ENCODE peak calls at places on chromosomes 7 and 10, in six cellular contexts. One of them, this sample, is unnamed.

GRCh38 chr10:31678573-31679122 is 250.0 kb downstream of the ARHGAP12 start:
- DNase-seq in A172: no peak
- DNase-seq in upper lobe of right lung: no peak
- DNase-seq in GM04504: peak
- DNase-seq in activated CD4-positive, alpha-beta T cell treated with anti-CD3 and anti-CD28 coated beads, Interleukin-2, amount 50 U/mL, for 48 hours: no peak
- DNase-seq in fibroblast of lung: peak
- DNase-seq in this sample: no peak

GRCh38 chr7:143259765-143260164 is 3.5 kb upstream of the GSTK1 start:
- DNase-seq in A172: no peak
- DNase-seq in upper lobe of right lung: no peak
- DNase-seq in GM04504: no peak
- DNase-seq in activated CD4-positive, alpha-beta T cell treated with anti-CD3 and anti-CD28 coated beads, Interleukin-2, amount 50 U/mL, for 48 hours: no peak
- DNase-seq in fibroblast of lung: no peak
- DNase-seq in this sample: no peak

GRCh38 chr7:132394283-132395003 is 181.8 kb downstream of the PLXNA4 start:
- DNase-seq in A172: no peak
- DNase-seq in upper lobe of right lung: no peak
- DNase-seq in GM04504: no peak
- DNase-seq in activated CD4-positive, alpha-beta T cell treated with anti-CD3 and anti-CD28 coated beads, Interleukin-2, amount 50 U/mL, for 48 hours: no peak
- DNase-seq in fibroblast of lung: no peak
- DNase-seq in this sample: peak

GRCh38 chr10:3812141-3812540 is 27.1 kb upstream of the KLF6 start:
- DNase-seq in A172: no peak
- DNase-seq in upper lobe of right lung: no peak
- DNase-seq in GM04504: no peak
- DNase-seq in activated CD4-positive, alpha-beta T cell treated with anti-CD3 and anti-CD28 coated beads, Interleukin-2, amount 50 U/mL, for 48 hours: no peak
- DNase-seq in fibroblast of lung: no peak
- DNase-seq in this sample: peak

GRCh38 chr10:23200997-23201652 is 9.0 kb downstream of the PTF1A start:
- DNase-seq in A172: no peak
- DNase-seq in upper lobe of right lung: no peak
- DNase-seq in GM04504: no peak
- DNase-seq in activated CD4-positive, alpha-beta T cell treated with anti-CD3 and anti-CD28 coated beads, Interleukin-2, amount 50 U/mL, for 48 hours: no peak
- DNase-seq in fibroblast of lung: no peak
- DNase-seq in this sample: no peak

GRCh38 chr7:14973712-14974428 is 71.3 kb upstream of the DGKB start:
- DNase-seq in A172: peak
- DNase-seq in upper lobe of right lung: no peak
- DNase-seq in GM04504: no peak
- DNase-seq in activated CD4-positive, alpha-beta T cell treated with anti-CD3 and anti-CD28 coated beads, Interleukin-2, amount 50 U/mL, for 48 hours: no peak
- DNase-seq in fibroblast of lung: peak
- DNase-seq in this sample: no peak

GRCh38 chr7:151440799-151441443 is 980 bp upstream of the CRYGN start:
- DNase-seq in A172: no peak
- DNase-seq in upper lobe of right lung: peak
- DNase-seq in GM04504: no peak
- DNase-seq in activated CD4-positive, alpha-beta T cell treated with anti-CD3 and anti-CD28 coated beads, Interleukin-2, amount 50 U/mL, for 48 hours: no peak
- DNase-seq in fibroblast of lung: no peak
- DNase-seq in this sample: no peak

GRCh38 chr7:142438235-142438922 is 180.5 kb upstream of the PRSS58 start:
- DNase-seq in A172: peak
- DNase-seq in upper lobe of right lung: no peak
- DNase-seq in GM04504: no peak
- DNase-seq in activated CD4-positive, alpha-beta T cell treated with anti-CD3 and anti-CD28 coated beads, Interleukin-2, amount 50 U/mL, for 48 hours: no peak
- DNase-seq in fibroblast of lung: peak
- DNase-seq in this sample: peak

GRCh38 chr10:35781643-35782035 is 139.5 kb upstream of the FZD8 start:
- DNase-seq in A172: no peak
- DNase-seq in upper lobe of right lung: no peak
- DNase-seq in GM04504: no peak
- DNase-seq in activated CD4-positive, alpha-beta T cell treated with anti-CD3 and anti-CD28 coated beads, Interleukin-2, amount 50 U/mL, for 48 hours: no peak
- DNase-seq in fibroblast of lung: no peak
- DNase-seq in this sample: peak

GRCh38 chr10:21372651-21373410 is 152.7 kb downstream of the SKIDA1 start:
- DNase-seq in A172: peak
- DNase-seq in upper lobe of right lung: no peak
- DNase-seq in GM04504: peak
- DNase-seq in activated CD4-positive, alpha-beta T cell treated with anti-CD3 and anti-CD28 coated beads, Interleukin-2, amount 50 U/mL, for 48 hours: peak
- DNase-seq in fibroblast of lung: peak
- DNase-seq in this sample: peak

GRCh38 chr7:132002343-132002968 is 446.0 kb upstream of the PODXL start:
- DNase-seq in A172: no peak
- DNase-seq in upper lobe of right lung: no peak
- DNase-seq in GM04504: no peak
- DNase-seq in activated CD4-positive, alpha-beta T cell treated with anti-CD3 and anti-CD28 coated beads, Interleukin-2, amount 50 U/mL, for 48 hours: no peak
- DNase-seq in fibroblast of lung: no peak
- DNase-seq in this sample: peak

GRCh38 chr7:48028937-48029336 is at the start of gene SUN3:
- DNase-seq in A172: no peak
- DNase-seq in upper lobe of right lung: no peak
- DNase-seq in GM04504: no peak
- DNase-seq in activated CD4-positive, alpha-beta T cell treated with anti-CD3 and anti-CD28 coated beads, Interleukin-2, amount 50 U/mL, for 48 hours: no peak
- DNase-seq in fibroblast of lung: no peak
- DNase-seq in this sample: no peak

GRCh38 chr7:116429986-116430619 is 69.4 kb upstream of the CAV2 start:
- DNase-seq in A172: no peak
- DNase-seq in upper lobe of right lung: no peak
- DNase-seq in GM04504: no peak
- DNase-seq in activated CD4-positive, alpha-beta T cell treated with anti-CD3 and anti-CD28 coated beads, Interleukin-2, amount 50 U/mL, for 48 hours: no peak
- DNase-seq in fibroblast of lung: no peak
- DNase-seq in this sample: no peak

GRCh38 chr7:137958593-137959431 is 43.1 kb downstream of the CREB3L2 start:
- DNase-seq in A172: no peak
- DNase-seq in upper lobe of right lung: no peak
- DNase-seq in GM04504: no peak
- DNase-seq in activated CD4-positive, alpha-beta T cell treated with anti-CD3 and anti-CD28 coated beads, Interleukin-2, amount 50 U/mL, for 48 hours: no peak
- DNase-seq in fibroblast of lung: no peak
- DNase-seq in this sample: no peak

GRCh38 chr10:131442271-131442670 is 130.8 kb upstream of the TCERG1L start:
- DNase-seq in A172: no peak
- DNase-seq in upper lobe of right lung: no peak
- DNase-seq in GM04504: no peak
- DNase-seq in activated CD4-positive, alpha-beta T cell treated with anti-CD3 and anti-CD28 coated beads, Interleukin-2, amount 50 U/mL, for 48 hours: no peak
- DNase-seq in fibroblast of lung: no peak
- DNase-seq in this sample: no peak

GRCh38 chr7:111516612-111517011 is 45.7 kb downstream of the IMMP2L start:
- DNase-seq in A172: no peak
- DNase-seq in upper lobe of right lung: no peak
- DNase-seq in GM04504: no peak
- DNase-seq in activated CD4-positive, alpha-beta T cell treated with anti-CD3 and anti-CD28 coated beads, Interleukin-2, amount 50 U/mL, for 48 hours: no peak
- DNase-seq in fibroblast of lung: no peak
- DNase-seq in this sample: no peak

GRCh38 chr10:110399163-110400094 is 94.7 kb upstream of the SMNDC1 start:
- DNase-seq in A172: peak
- DNase-seq in upper lobe of right lung: no peak
- DNase-seq in GM04504: peak
- DNase-seq in activated CD4-positive, alpha-beta T cell treated with anti-CD3 and anti-CD28 coated beads, Interleukin-2, amount 50 U/mL, for 48 hours: no peak
- DNase-seq in fibroblast of lung: peak
- DNase-seq in this sample: peak

GRCh38 chr10:89294840-89295239 is 7.0 kb upstream of the IFIT2 start:
- DNase-seq in A172: no peak
- DNase-seq in upper lobe of right lung: no peak
- DNase-seq in GM04504: no peak
- DNase-seq in activated CD4-positive, alpha-beta T cell treated with anti-CD3 and anti-CD28 coated beads, Interleukin-2, amount 50 U/mL, for 48 hours: no peak
- DNase-seq in fibroblast of lung: no peak
- DNase-seq in this sample: no peak

GRCh38 chr7:37173655-37174054 is 275.0 kb downstream of the ELMO1 start:
- DNase-seq in A172: no peak
- DNase-seq in upper lobe of right lung: no peak
- DNase-seq in GM04504: no peak
- DNase-seq in activated CD4-positive, alpha-beta T cell treated with anti-CD3 and anti-CD28 coated beads, Interleukin-2, amount 50 U/mL, for 48 hours: no peak
- DNase-seq in fibroblast of lung: no peak
- DNase-seq in this sample: no peak

This sample was measured in Daoy.